ENCODE peak calls at places on chromosomes 5 and 9, in six cellular contexts. H is right lobe of liver; Z is transverse colon; G is CD4-positive, alpha-beta memory T cell; B is tibial nerve; C is fibroblast of lung. Y is an unnamed sample. For H3K4me1, the result is how much of the 10 kb centered on the place peaks cover.

GRCh38 chr9:110571801-110572490 is 7.6 kb downstream of the SVEP1 start:
- DNase-seq in H (no peak), Z (no peak), G (no peak), B (no peak), C (peak), Y (no peak)

GRCh38 chr5:173140769-173141168 is 3.6 kb upstream of the BNIP1 start:
- DNase-seq in H (no peak), Z (no peak), G (no peak), B (no peak), C (no peak), Y (no peak)

GRCh38 chr5:158028349-158028748 is 169.4 kb upstream of the CLINT1 start:
- DNase-seq in H (no peak), Z (peak), G (no peak), B (no peak), C (no peak), Y (no peak)

GRCh38 chr9:13646500-13646899 is 367.0 kb upstream of the MPDZ start:
- DNase-seq in H (no peak), Z (no peak), G (no peak), B (no peak), C (no peak), Y (no peak)

GRCh38 chr5:172175263-172175719 is 12.7 kb downstream of the STK10 start:
- DNase-seq in H (peak), Z (peak), G (peak), B (no peak), C (no peak), Y (peak)

GRCh38 chr5:2201832-2202231 is 319.1 kb upstream of the IRX4 start:
- DNase-seq in H (no peak), Z (no peak), G (no peak), B (no peak), C (no peak), Y (no peak)

GRCh38 chr9:21030389-21031035 is 928 bp downstream of the HACD4 start:
- DNase-seq in H (no peak), Z (no peak), G (peak), B (no peak), C (peak), Y (no peak)

GRCh38 chr9:108468364-108468763 is 387.4 kb downstream of the ACTL7B start:
- DNase-seq in H (no peak), Z (peak), G (no peak), B (no peak), C (no peak), Y (no peak)

GRCh38 chr5:52840286-52841050 is 52.8 kb downstream of the ITGA1 start:
- DNase-seq in H (no peak), Z (no peak), G (no peak), B (no peak), C (peak), Y (no peak)

GRCh38 chr9:110444911-110445310 is 107.2 kb upstream of the TXNDC8 start:
- DNase-seq in H (no peak), Z (no peak), G (no peak), B (no peak), C (peak), Y (no peak)

GRCh38 chr5:87074934-87075541 is 192.6 kb upstream of the RASA1 start:
- DNase-seq in H (no peak), Z (peak), G (peak), B (no peak), C (no peak), Y (peak)

GRCh38 chr5:107604990-107605389 is 65.7 kb downstream of the EFNA5 start:
- DNase-seq in H (no peak), Z (no peak), G (no peak), B (no peak), C (peak), Y (no peak)

GRCh38 chr5:132268698-132269551 is 11.4 kb downstream of the PDLIM4 start:
- DNase-seq in H (peak), Z (no peak), G (no peak), B (no peak), C (peak), Y (no peak)

GRCh38 chr9:2502760-2503159 is 118.8 kb upstream of the VLDLR start:
- DNase-seq in H (no peak), Z (no peak), G (no peak), B (no peak), C (peak), Y (no peak)

GRCh38 chr5:5135957-5136676 is 4.0 kb upstream of the ADAMTS16 start:
- DNase-seq in H (no peak), Z (no peak), G (no peak), B (no peak), C (peak), Y (no peak)

GRCh38 chr5:134510970-134511795 is 14.3 kb upstream of the JADE2 start:
- DNase-seq in H (no peak), Z (no peak), G (no peak), B (no peak), C (no peak), Y (no peak)
- H3K4me1 ChIP-seq in H (under half), Z (under half), G (under half), B (under half), C (under half), Y (under half)

GRCh38 chr5:139565411-139566305 is 4.5 kb downstream of the UBE2D2 start:
- DNase-seq in H (no peak), Z (peak), G (peak), B (no peak), C (no peak), Y (peak)
- H3K4me1 ChIP-seq in H (under half), Z (under half), G (half or more), B (under half), C (under half), Y (half or more)

GRCh38 chr9:18566125-18566524 is 92.2 kb downstream of the ADAMTSL1 start:
- DNase-seq in H (no peak), Z (no peak), G (no peak), B (no peak), C (peak), Y (no peak)

GRCh38 chr9:18564018-18564880 is 90.3 kb downstream of the ADAMTSL1 start:
- DNase-seq in H (no peak), Z (no peak), G (no peak), B (no peak), C (no peak), Y (no peak)

GRCh38 chr9:18573157-18573556 is 99.2 kb downstream of the ADAMTSL1 start:
- DNase-seq in H (no peak), Z (no peak), G (no peak), B (no peak), C (no peak), Y (no peak)

GRCh38 chr9:18569941-18570630 is 96.1 kb downstream of the ADAMTSL1 start:
- DNase-seq in H (no peak), Z (no peak), G (no peak), B (no peak), C (no peak), Y (no peak)

GRCh38 chr9:18568969-18569368 is 95.0 kb downstream of the ADAMTSL1 start:
- DNase-seq in H (no peak), Z (no peak), G (no peak), B (no peak), C (peak), Y (no peak)
- H3K4me1 ChIP-seq in H (under half), Z (under half), G (under half), B (under half), C (under half), Y (under half)

GRCh38 chr9:98008764-98009163 is 25.6 kb downstream of the ANP32B start:
- DNase-seq in H (no peak), Z (no peak), G (no peak), B (no peak), C (no peak), Y (no peak)

GRCh38 chr9:98009437-98009836 is 26.3 kb downstream of the ANP32B start:
- DNase-seq in H (no peak), Z (no peak), G (no peak), B (no peak), C (no peak), Y (no peak)

GRCh38 chr9:98009926-98010325 is 26.8 kb downstream of the ANP32B start:
- DNase-seq in H (no peak), Z (no peak), G (no peak), B (no peak), C (peak), Y (no peak)

GRCh38 chr9:98011122-98011521 is 28.0 kb downstream of the ANP32B start:
- DNase-seq in H (no peak), Z (no peak), G (no peak), B (no peak), C (no peak), Y (no peak)

DNA sequence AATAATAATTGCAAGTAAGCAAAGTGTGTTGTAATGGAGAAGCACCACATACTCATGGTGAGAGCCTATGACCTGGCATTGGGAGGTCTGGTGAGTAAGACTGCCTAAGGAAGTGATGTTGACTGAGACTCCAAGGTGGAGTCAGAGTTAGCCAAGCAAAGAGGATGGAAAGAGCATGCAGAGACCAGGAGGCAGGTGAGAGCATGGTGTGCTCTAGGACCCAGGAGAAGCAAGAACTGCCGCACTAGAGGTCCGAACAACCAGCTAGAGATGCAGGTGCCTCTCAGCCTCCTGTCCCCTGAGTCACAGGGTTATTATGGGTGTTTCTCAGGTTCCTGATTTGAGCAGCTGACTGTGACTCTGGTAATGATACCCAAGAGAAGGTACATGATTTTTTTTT is 27.3 kb downstream of the ANP32B start:
- DNase-seq in H (no peak), Z (peak), G (no peak), B (no peak), C (peak), Y (no peak)
- H3K4me1 ChIP-seq in H (under half), Z (under half), G (under half), B (under half), C (under half), Y (under half)

GRCh38 chr9:128392302-128393152 is 21.4 kb downstream of the URM1 start:
- DNase-seq in H (no peak), Z (no peak), G (no peak), B (no peak), C (no peak), Y (no peak)
- H3K4me1 ChIP-seq in H (under half), Z (under half), G (under half), B (under half), C (under half), Y (under half)

GRCh38 chr9:136621019-136621733 is 41.5 kb upstream of the EGFL7 start:
- DNase-seq in H (no peak), Z (no peak), G (no peak), B (no peak), C (peak), Y (no peak)
- H3K4me1 ChIP-seq in H (under half), Z (under half), G (under half), B (under half), C (under half), Y (under half)

GRCh38 chr5:134527961-134528424 is 2.5 kb downstream of the JADE2 start:
- DNase-seq in H (peak), Z (no peak), G (no peak), B (no peak), C (no peak), Y (no peak)
- H3K4me1 ChIP-seq in H (under half), Z (under half), G (half or more), B (under half), C (under half), Y (half or more)

GRCh38 chr5:37283214-37283820 is 34.1 kb upstream of the CPLANE1 start:
- DNase-seq in H (no peak), Z (no peak), G (no peak), B (no peak), C (no peak), Y (no peak)
- H3K4me1 ChIP-seq in H (under half), Z (under half), G (under half), B (under half), C (under half), Y (under half)

DNA sequence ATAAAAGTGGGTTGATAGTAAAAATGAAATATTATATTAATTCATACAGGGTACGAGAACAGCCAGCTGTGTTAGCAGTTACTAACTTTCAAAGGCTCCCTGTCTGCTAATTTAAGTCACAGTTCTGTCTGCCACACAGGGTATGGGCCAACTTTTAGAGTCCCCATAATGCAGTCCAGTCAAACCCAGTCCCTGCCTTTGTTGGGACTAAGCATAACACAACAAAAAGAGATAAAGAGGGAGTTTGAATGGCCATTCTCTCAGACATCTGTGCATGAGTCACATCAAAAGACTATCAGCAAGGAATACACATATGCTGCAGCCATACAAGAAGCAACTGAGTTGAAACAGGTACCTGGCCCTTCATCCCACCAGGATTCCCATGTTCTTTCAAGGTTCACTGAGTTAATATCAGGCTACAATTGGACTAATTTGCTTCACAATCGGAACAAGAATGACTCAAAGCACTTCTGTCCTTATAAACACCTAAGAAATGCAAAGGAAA is 744.5 kb upstream of the C9orf72 start:
- DNase-seq in H (no peak), Z (no peak), G (no peak), B (no peak), C (no peak), Y (no peak)
- H3K4me1 ChIP-seq in H (under half), Z (under half), G (under half), B (under half), C (under half), Y (under half)

GRCh38 chr9:72494051-72494450 is 27.4 kb upstream of the TMC1 start:
- DNase-seq in H (no peak), Z (no peak), G (no peak), B (no peak), C (no peak), Y (no peak)

DNA sequence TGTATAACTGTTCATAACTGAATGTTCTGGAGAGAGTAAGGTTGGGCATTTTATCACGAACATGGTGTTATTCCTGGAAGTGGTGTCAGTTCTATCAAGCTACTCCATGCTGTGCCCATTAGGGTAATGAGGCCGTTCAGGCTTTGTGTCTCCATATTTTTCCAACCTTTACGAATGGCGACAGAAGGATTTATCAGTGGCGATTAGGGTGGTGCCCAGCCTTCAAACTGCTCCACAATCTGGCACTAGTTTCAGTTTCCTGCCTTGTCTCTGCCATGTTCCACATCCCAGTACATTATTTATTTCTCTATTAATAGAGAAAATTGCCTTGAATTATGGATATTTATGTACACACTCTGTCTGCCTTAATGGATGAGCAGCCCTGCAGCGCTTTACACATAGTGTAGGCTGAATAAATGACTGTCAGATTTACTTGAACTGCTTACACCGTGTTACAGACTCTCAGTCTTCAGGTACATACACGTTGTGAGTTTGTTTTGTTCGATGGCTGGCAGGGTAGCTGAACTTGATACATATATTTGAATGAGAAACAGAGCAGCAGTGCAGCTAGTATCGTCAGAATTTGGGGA is 23.8 kb upstream of the TMC1 start:
- DNase-seq in H (no peak), Z (no peak), G (no peak), B (no peak), C (no peak), Y (no peak)
- H3K4me1 ChIP-seq in H (under half), Z (under half), G (under half), B (under half), C (under half), Y (under half)

Y was measured in CD8-positive, alpha-beta memory T cell.